ENCODE peak calls at places on chromosomes 5 and 9, in ten cellular contexts. I, U, L, A, X, K, F, Y, W and E are unnamed samples.

GRCh38 chr9:73149371-73150067 is 2.1 kb upstream of the ANXA1 start:
- DNase-seq in I (peak), U (peak), L (no peak), A (no peak), X (peak), K (no peak), F (no peak), Y (no peak), W (no peak), E (no peak)

GRCh38 chr5:115419794-115420585 is 123.5 kb upstream of the CCDC112 start:
- DNase-seq in I (peak), U (peak), L (no peak), A (no peak), X (no peak), K (no peak), F (no peak), Y (no peak), W (peak), E (no peak)

GRCh38 chr9:135887585-135888050 is 19.7 kb downstream of the CAMSAP1 start:
- DNase-seq in I (no peak), U (no peak), L (no peak), A (no peak), X (peak), K (no peak), F (peak), Y (peak), W (peak), E (no peak)

GRCh38 chr5:98904786-98905185 is 24.0 kb downstream of the CHD1 start:
- DNase-seq in I (peak), U (peak), L (no peak), A (no peak), X (no peak), K (no peak), F (no peak), Y (no peak), W (no peak), E (no peak)

GRCh38 chr9:17614929-17615328 is 36.1 kb downstream of the SH3GL2 start:
- DNase-seq in I (peak), U (peak), L (no peak), A (no peak), X (peak), K (no peak), F (no peak), Y (no peak), W (no peak), E (no peak)

GRCh38 chr9:135105211-135105745 is 17.8 kb downstream of the OLFM1 start:
- DNase-seq in I (no peak), U (no peak), L (no peak), A (no peak), X (no peak), K (no peak), F (no peak), Y (no peak), W (no peak), E (no peak)

GRCh38 chr9:110128664-110129329 is 79.2 kb downstream of the C9orf152 start:
- DNase-seq in I (no peak), U (no peak), L (no peak), A (no peak), X (no peak), K (no peak), F (no peak), Y (no peak), W (no peak), E (no peak)

GRCh38 chr9:134173127-134174072 is 9.0 kb upstream of the RNU6ATAC start:
- DNase-seq in I (no peak), U (no peak), L (peak), A (no peak), X (no peak), K (no peak), F (no peak), Y (no peak), W (no peak), E (no peak)

GRCh38 chr5:133930061-133930823 is 38.2 kb downstream of the C5orf15 start:
- DNase-seq in I (no peak), U (no peak), L (no peak), A (no peak), X (no peak), K (peak), F (no peak), Y (peak), W (no peak), E (no peak)

GRCh38 chr9:19429590-19429989 is 20.8 kb downstream of the ACER2 start:
- DNase-seq in I (no peak), U (no peak), L (no peak), A (no peak), X (no peak), K (no peak), F (no peak), Y (no peak), W (no peak), E (no peak)

GRCh38 chr5:14407746-14408175 is 173.8 kb upstream of the OTULINL start:
- DNase-seq in I (no peak), U (no peak), L (no peak), A (no peak), X (no peak), K (no peak), F (no peak), Y (no peak), W (no peak), E (no peak)

GRCh38 chr9:123406691-123407536 is 50.9 kb downstream of the CRB2 start:
- DNase-seq in I (no peak), U (no peak), L (no peak), A (no peak), X (peak), K (no peak), F (no peak), Y (no peak), W (no peak), E (no peak)

GRCh38 chr5:178869577-178869976 is 9.8 kb downstream of the ZNF354B start:
- DNase-seq in I (no peak), U (no peak), L (no peak), A (no peak), X (no peak), K (no peak), F (no peak), Y (no peak), W (no peak), E (no peak)